ENCODE peak calls at places on chromosome 19, in five cellular contexts. S is SJSA1, V is M059J, T is naive B cell, P is NCI-H2171. X is an unnamed sample.

GRCh38 chr19:2049741-2050348 is 1.2 kb downstream of the MKNK2 start:
- DNase-seq in S (peak), V (peak), T (peak), P (no peak), X (peak)

GRCh38 chr19:38734426-38735256 is 9.6 kb downstream of the CAPN12 start:
- DNase-seq in S (peak), V (peak), T (peak), P (no peak), X (no peak)

GRCh38 chr19:35872180-35872579 is 3.8 kb downstream of the APLP1 start:
- DNase-seq in S (no peak), V (peak), T (no peak), P (no peak), X (no peak)

GRCh38 chr19:45560686-45561085 is 23.9 kb downstream of the OPA3 start:
- DNase-seq in S (no peak), V (no peak), T (no peak), P (no peak), X (no peak)

GRCh38 chr19:5996598-5997320 is 18.8 kb upstream of the RANBP3 start:
- DNase-seq in S (no peak), V (no peak), T (no peak), P (no peak), X (no peak)

GRCh38 chr19:4062576-4063368 is 3.9 kb downstream of the ZBTB7A start:
- DNase-seq in S (no peak), V (no peak), T (no peak), P (no peak), X (no peak)

GRCh38 chr19:28296506-28296905 is 916.4 kb downstream of the UQCRFS1 start:
- DNase-seq in S (no peak), V (no peak), T (no peak), P (no peak), X (no peak)

GRCh38 chr19:18128044-18128443 is 24.9 kb upstream of the PIK3R2 start:
- DNase-seq in S (no peak), V (peak), T (no peak), P (no peak), X (no peak)

GRCh38 chr19:13029893-13030292 is 34.6 kb downstream of the NFIX start:
- DNase-seq in S (no peak), V (no peak), T (no peak), P (no peak), X (no peak)

GRCh38 chr19:1469200-1469935 is 9.6 kb downstream of the C19orf25 start:
- DNase-seq in S (no peak), V (no peak), T (no peak), P (no peak), X (no peak)

GRCh38 chr19:17779281-17779930 is 15.5 kb upstream of the B3GNT3 start:
- DNase-seq in S (no peak), V (no peak), T (no peak), P (no peak), X (peak)

GRCh38 chr19:7331446-7331845 is 17.3 kb upstream of the ARHGEF18 start:
- DNase-seq in S (no peak), V (no peak), T (no peak), P (no peak), X (no peak)

GRCh38 chr19:16518483-16519229 is 22.5 kb downstream of the C19orf44 start:
- DNase-seq in S (no peak), V (no peak), T (no peak), P (no peak), X (no peak)

GRCh38 chr19:50496189-50497029 is 14.6 kb downstream of the JOSD2 start:
- DNase-seq in S (no peak), V (peak), T (no peak), P (no peak), X (no peak)

X was measured in GDM1.